ENCODE peak calls at places on chromosomes 16 and 17, in ten cellular contexts. E is activated CD4-positive, alpha-beta T cell treated with anti-CD3 and anti-CD28 coated beads, Interleukin-2, amount 50 U/mL, for 48 hours; M is progenitor cell of endocrine pancreas; N is kidney glomerular epithelial cell; Y is endothelial cell of umbilical vein; U is GM06990; S is lower leg skin; G is GM19239; K is Right ventricle myocardium superior; B is activated gamma-delta T cell treated with anti-CD3 and anti-CD28 coated beads, Interleukin-2, amount 50 U/mL, for 16 hours. X is an unnamed sample.
A peak's percentile ranks its signal among the peaks of the same experiment; 100 is the strongest.

GRCh38 chr17:71959129-71959528 is 161.7 kb upstream of the SOX9 start:
- DNase-seq in E (no peak), M (no peak), N (peak; percentile 28), Y (no peak), U (no peak), S (no peak), G (no peak), K (no peak), B (no peak), X (no peak)

GRCh38 chr16:84751947-84752346 is 52.1 kb downstream of the USP10 start:
- DNase-seq in E (peak; percentile 20), M (no peak), N (no peak), Y (peak; percentile 24), U (peak; percentile 52), S (no peak), G (no peak), K (no peak), B (no peak), X (no peak)

GRCh38 chr17:51346218-51346982 is 86.1 kb downstream of the UTP18 start:
- DNase-seq in E (no peak), M (no peak), N (no peak), Y (no peak), U (no peak), S (peak; percentile 40), G (no peak), K (no peak), B (no peak), X (no peak)

GRCh38 chr17:44581868-44582267 is 24.6 kb downstream of the FZD2 start:
- DNase-seq in E (no peak), M (no peak), N (no peak), Y (peak; percentile 34), U (no peak), S (no peak), G (no peak), K (no peak), B (no peak), X (peak; percentile 41)

GRCh38 chr17:4436381-4436780 is 2.6 kb downstream of the SPNS3 start:
- DNase-seq in E (no peak), M (no peak), N (no peak), Y (no peak), U (no peak), S (no peak), G (no peak), K (no peak), B (no peak), X (no peak)

GRCh38 chr17:81509687-81510523 is 2.7 kb downstream of the ACTG1 start:
- DNase-seq in E (peak; percentile 37), M (no peak), N (no peak), Y (peak; percentile 27), U (no peak), S (no peak), G (no peak), K (no peak), B (no peak), X (no peak)

GRCh38 chr17:74271902-74272563 is 2.0 kb upstream of the DNAI2 start:
- DNase-seq in E (no peak), M (no peak), N (no peak), Y (no peak), U (no peak), S (no peak), G (no peak), K (peak; percentile 79), B (no peak), X (no peak)

GRCh38 chr17:18996458-18996857 is 8.1 kb downstream of the FAM83G start:
- DNase-seq in E (no peak), M (no peak), N (no peak), Y (no peak), U (no peak), S (no peak), G (no peak), K (no peak), B (no peak), X (no peak)

GRCh38 chr16:1972490-1972877 is 631 bp downstream of the TBL3 start:
- DNase-seq in E (no peak), M (no peak), N (no peak), Y (no peak), U (no peak), S (no peak), G (no peak), K (no peak), B (no peak), X (peak; percentile 75)

GRCh38 chr17:9676742-9677387 is 31.5 kb downstream of the USP43 start:
- DNase-seq in E (peak; percentile 8), M (no peak), N (peak; percentile 92), Y (no peak), U (no peak), S (no peak), G (no peak), K (no peak), B (no peak), X (no peak)

GRCh38 chr16:56947604-56947995 is 14.2 kb upstream of the CETP start:
- DNase-seq in E (no peak), M (no peak), N (no peak), Y (no peak), U (no peak), S (no peak), G (no peak), K (no peak), B (no peak), X (no peak)

GRCh38 chr16:79047337-79047736 is 553.2 kb downstream of the MAF start:
- DNase-seq in E (no peak), M (no peak), N (no peak), Y (no peak), U (no peak), S (no peak), G (peak; percentile 9), K (no peak), B (no peak), X (no peak)

GRCh38 chr17:45768000-45768399 is 16.1 kb upstream of the CRHR1 start:
- DNase-seq in E (no peak), M (no peak), N (no peak), Y (no peak), U (no peak), S (no peak), G (no peak), K (no peak), B (no peak), X (no peak)

GRCh38 chr17:48194097-48194550 is 86.6 kb downstream of the SNX11 start:
- DNase-seq in E (no peak), M (no peak), N (peak; percentile 49), Y (peak; percentile 51), U (no peak), S (no peak), G (no peak), K (no peak), B (no peak), X (no peak)

GRCh38 chr17:1601571-1601970 is 27.1 kb downstream of the SLC43A2 start:
- DNase-seq in E (no peak), M (no peak), N (no peak), Y (no peak), U (no peak), S (no peak), G (no peak), K (no peak), B (no peak), X (no peak)

GRCh38 chr17:30226878-30227277 is 8.6 kb downstream of the SLC6A4 start:
- DNase-seq in E (no peak), M (no peak), N (no peak), Y (no peak), U (no peak), S (no peak), G (no peak), K (no peak), B (no peak), X (no peak)

GRCh38 chr16:24776486-24777220 is 47.2 kb downstream of the TNRC6A start:
- DNase-seq in E (no peak), M (no peak), N (no peak), Y (peak; percentile 63), U (no peak), S (no peak), G (no peak), K (peak; percentile 66), B (no peak), X (no peak)

GRCh38 chr17:49691086-49691676 is 13.3 kb upstream of the SPOP start:
- DNase-seq in E (no peak), M (no peak), N (no peak), Y (peak; percentile 71), U (no peak), S (peak; percentile 59), G (no peak), K (no peak), B (no peak), X (peak; percentile 27)

GRCh38 chr17:21218101-21218500 is 4.1 kb upstream of the TMEM11 start:
- DNase-seq in E (peak; percentile 56), M (no peak), N (no peak), Y (peak; percentile 16), U (no peak), S (no peak), G (no peak), K (no peak), B (no peak), X (no peak)

GRCh38 chr17:14330492-14330920 is 29.6 kb downstream of the HS3ST3B1 start:
- DNase-seq in E (no peak), M (no peak), N (no peak), Y (no peak), U (no peak), S (peak; percentile 65), G (no peak), K (no peak), B (no peak), X (peak; percentile 49)

GRCh38 chr17:14037453-14037852 is 31.9 kb upstream of the COX10 start:
- DNase-seq in E (no peak), M (no peak), N (no peak), Y (no peak), U (no peak), S (no peak), G (no peak), K (no peak), B (no peak), X (no peak)

GRCh38 chr17:9772658-9773057 is 18.7 kb downstream of the DHRS7C start:
- DNase-seq in E (no peak), M (no peak), N (no peak), Y (no peak), U (no peak), S (no peak), G (no peak), K (no peak), B (no peak), X (no peak)

GRCh38 chr17:49218941-49219913 is 8.7 kb downstream of the ABI3 start:
- DNase-seq in E (no peak), M (no peak), N (no peak), Y (no peak), U (peak; percentile 77), S (no peak), G (no peak), K (peak; percentile 61), B (peak; percentile 43), X (no peak)